ENCODE peak calls at places on chromosomes 12 and 14, in four cellular contexts. B is HCT116, T is stomach, P is lower lobe of right lung. U is an unnamed sample.

GRCh38 chr12:130480887-130481286 is 143.2 kb downstream of the PIWIL1 start:
- DNase-seq in B (no peak), T (no peak), P (no peak), U (no peak)

GRCh38 chr12:31922341-31923062 is 36.7 kb upstream of the RESF1 start:
- DNase-seq in B (peak; percentile 18), T (no peak), P (no peak), U (no peak)

GRCh38 chr12:109763201-109763841 is 49.7 kb downstream of the FAM222A start:
- DNase-seq in B (no peak), T (peak; percentile 30), P (peak; percentile 45), U (no peak)

GRCh38 chr12:50715174-50715573 is 48.7 kb upstream of the ATF1 start:
- DNase-seq in B (no peak), T (peak; percentile 59), P (no peak), U (peak; percentile 13)

GRCh38 chr14:88559852-88560251 is 3.0 kb upstream of the ZC3H14 start:
- DNase-seq in B (no peak), T (no peak), P (no peak), U (peak; percentile 50)

GRCh38 chr14:101874001-101874400 is 90.4 kb upstream of the DYNC1H1 start:
- DNase-seq in B (no peak), T (no peak), P (no peak), U (no peak)

GRCh38 chr14:22184157-22185025 is 404.6 kb downstream of the DAD1 start:
- DNase-seq in B (no peak), T (no peak), P (no peak), U (no peak)

GRCh38 chr12:49974231-49974675 is 1.5 kb downstream of the AQP6 start:
- DNase-seq in B (no peak), T (peak; percentile 69), P (peak; percentile 76), U (peak; percentile 68)

GRCh38 chr12:108299516-108299915 is 39.6 kb downstream of the CMKLR1 start:
- DNase-seq in B (no peak), T (no peak), P (no peak), U (no peak)

GRCh38 chr12:12636641-12637040 is 25.0 kb downstream of the CREBL2 start:
- DNase-seq in B (no peak), T (no peak), P (no peak), U (peak; percentile 10)

GRCh38 chr12:29562167-29562776 is 64.8 kb upstream of the OVCH1 start:
- DNase-seq in B (no peak), T (no peak), P (no peak), U (no peak)

GRCh38 chr12:131116437-131117117 is 162.9 kb downstream of the ADGRD1 start:
- DNase-seq in B (no peak), T (no peak), P (peak; percentile 28), U (peak; percentile 72)

GRCh38 chr12:85280984-85281946 is 1.2 kb downstream of the ALX1 start:
- DNase-seq in B (no peak), T (no peak), P (no peak), U (no peak)

GRCh38 chr12:49893753-49894752 is 9.6 kb downstream of the FAIM2 start:
- DNase-seq in B (peak; percentile 7), T (peak; percentile 71), P (peak; percentile 36), U (peak; percentile 53)

GRCh38 chr12:125276567-125276966 is 211.3 kb downstream of the AACS start:
- DNase-seq in B (no peak), T (no peak), P (no peak), U (no peak)

GRCh38 chr14:56243110-56243509 is 124.9 kb downstream of the PELI2 start:
- DNase-seq in B (no peak), T (no peak), P (no peak), U (no peak)

GRCh38 chr14:56241441-56241840 is 123.2 kb downstream of the PELI2 start:
- DNase-seq in B (no peak), T (no peak), P (no peak), U (no peak)

GRCh38 chr14:56235388-56235787 is 117.2 kb downstream of the PELI2 start:
- DNase-seq in B (no peak), T (no peak), P (no peak), U (no peak)

GRCh38 chr14:56237398-56237797 is 119.2 kb downstream of the PELI2 start:
- DNase-seq in B (no peak), T (no peak), P (no peak), U (no peak)
- H3K4me3 ChIP-seq in B (no peak overlapping the region), T (no peak overlapping the region), P (no peak overlapping the region), U (no peak overlapping the region)

GRCh38 chr14:61350427-61350826 is 29.0 kb downstream of the PRKCH start:
- DNase-seq in B (no peak), T (no peak), P (no peak), U (no peak)
- H3K4me1 ChIP-seq in B (peaks cover 20% of the 10 kb centered on the region), T (no peaks in the 10 kb centered on the region), P (peaks cover 51% of the 10 kb centered on the region), U (no peaks in the 10 kb centered on the region)

GRCh38 chr14:91281346-91281745 is 36.8 kb upstream of the GPR68 start:
- DNase-seq in B (no peak), T (no peak), P (no peak), U (no peak)

GRCh38 chr14:91280129-91280528 is 35.6 kb upstream of the GPR68 start:
- DNase-seq in B (no peak), T (no peak), P (no peak), U (no peak)

GRCh38 chr14:91277546-91278382 is 33.3 kb upstream of the GPR68 start:
- DNase-seq in B (no peak), T (no peak), P (peak; percentile 36), U (no peak)

GRCh38 chr14:91278383-91278715 is 33.8 kb upstream of the GPR68 start:
- DNase-seq in B (no peak), T (no peak), P (no peak), U (no peak)

DNA sequence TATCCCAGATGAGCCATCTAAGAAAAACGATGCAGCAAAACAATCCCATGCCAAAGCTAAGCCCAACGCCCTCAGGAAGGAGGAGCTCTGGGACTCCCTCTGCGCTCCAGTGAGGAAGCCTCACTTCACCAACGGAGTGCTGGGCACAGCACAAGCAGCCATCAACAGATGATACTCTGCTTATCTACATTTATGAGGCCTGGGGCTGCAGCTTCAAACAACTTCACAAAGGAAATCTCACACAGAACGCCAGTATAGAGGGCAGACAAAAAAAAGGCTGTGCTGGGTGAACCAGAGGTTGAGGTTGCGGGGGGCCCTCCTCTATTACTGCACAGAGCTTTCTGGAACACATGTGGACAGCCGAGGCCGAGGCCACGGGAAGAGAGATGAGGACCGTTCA is 34.9 kb upstream of the GPR68 start:
- DNase-seq in B (no peak), T (no peak), P (peak; percentile 18), U (no peak)
- H3K36me3 ChIP-seq in B (no peaks in the 10 kb centered on the region), T (peaks cover 47% of the 10 kb centered on the region), P (peaks cover 69% of the 10 kb centered on the region), U (no peaks in the 10 kb centered on the region)

GRCh38 chr12:9405861-9406563 is 197.8 kb upstream of the PZP start:
- DNase-seq in B (no peak), T (no peak), P (no peak), U (no peak)
- H3K4me3 ChIP-seq in B (no peak overlapping the region), T (peak overlapping the region; percentile 16), P (peak overlapping the region; percentile 43), U (no peak overlapping the region)

DNA sequence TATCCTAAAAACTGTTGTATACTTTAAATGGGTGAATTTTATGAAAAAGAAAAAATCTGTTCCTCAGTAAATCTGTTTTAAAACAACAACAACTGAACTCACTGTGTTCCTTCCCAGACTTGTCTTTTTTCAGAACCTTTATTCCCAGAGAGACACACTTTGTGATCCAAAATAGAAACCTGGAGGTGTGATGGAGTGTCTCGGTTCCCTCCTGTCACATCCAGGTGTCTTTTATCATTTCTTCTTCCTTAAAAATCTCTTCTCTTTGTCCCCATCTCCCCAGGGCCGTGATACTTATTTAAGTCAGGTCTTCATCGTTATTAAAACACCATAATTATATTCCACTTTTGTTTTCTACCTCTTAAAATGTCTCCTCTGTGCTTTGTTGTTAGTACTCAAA is 76.2 kb upstream of the EVL start:
- DNase-seq in B (no peak), T (no peak), P (no peak), U (no peak)
- H3K4me1 ChIP-seq in B (no peaks in the 10 kb centered on the region), T (peaks cover under 1% of the 10 kb centered on the region), P (peaks cover 13% of the 10 kb centered on the region), U (no peaks in the 10 kb centered on the region)

DNA sequence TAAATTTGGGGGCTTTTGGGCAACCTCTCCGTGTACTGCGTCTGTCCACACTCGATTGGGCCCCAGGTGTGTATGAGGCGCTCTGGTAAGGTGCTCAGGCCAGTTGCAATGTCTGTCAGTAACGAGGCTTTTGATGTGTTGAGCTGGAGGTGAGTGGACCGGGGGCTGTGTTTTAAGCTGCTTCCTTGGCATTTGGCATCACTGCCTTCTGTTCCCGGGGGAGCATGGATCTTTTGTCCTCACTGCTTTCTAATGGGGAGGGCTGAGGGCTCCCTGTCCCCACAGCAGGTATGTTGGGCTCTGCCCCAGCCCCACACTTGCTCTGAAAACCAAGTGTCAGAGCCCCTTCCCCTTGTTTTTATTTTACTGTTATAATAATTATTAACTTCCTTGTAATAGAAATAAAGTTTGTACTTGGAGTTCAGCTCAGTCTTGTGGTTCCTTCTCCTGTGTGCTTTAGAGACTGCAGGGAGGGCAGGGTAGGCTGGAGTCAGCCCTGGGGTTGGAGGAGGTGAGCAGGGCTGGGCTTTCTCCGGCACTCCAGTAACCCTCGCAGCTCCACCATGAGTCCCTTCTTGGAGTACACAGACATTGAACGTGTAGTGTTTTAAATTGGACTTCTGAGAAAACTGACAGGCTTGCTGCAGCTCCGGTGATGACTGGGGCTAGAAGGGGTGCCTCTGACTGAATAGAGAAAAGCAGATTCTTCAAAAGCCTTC is 28.0 kb downstream of the TRAFD1 start:
- DNase-seq in B (no peak), T (no peak), P (no peak), U (no peak)
- H3K36me3 ChIP-seq in B (peaks cover 20% of the 10 kb centered on the region), T (peaks cover 84% of the 10 kb centered on the region), P (peaks cover 72% of the 10 kb centered on the region), U (peaks cover 43% of the 10 kb centered on the region)

DNA sequence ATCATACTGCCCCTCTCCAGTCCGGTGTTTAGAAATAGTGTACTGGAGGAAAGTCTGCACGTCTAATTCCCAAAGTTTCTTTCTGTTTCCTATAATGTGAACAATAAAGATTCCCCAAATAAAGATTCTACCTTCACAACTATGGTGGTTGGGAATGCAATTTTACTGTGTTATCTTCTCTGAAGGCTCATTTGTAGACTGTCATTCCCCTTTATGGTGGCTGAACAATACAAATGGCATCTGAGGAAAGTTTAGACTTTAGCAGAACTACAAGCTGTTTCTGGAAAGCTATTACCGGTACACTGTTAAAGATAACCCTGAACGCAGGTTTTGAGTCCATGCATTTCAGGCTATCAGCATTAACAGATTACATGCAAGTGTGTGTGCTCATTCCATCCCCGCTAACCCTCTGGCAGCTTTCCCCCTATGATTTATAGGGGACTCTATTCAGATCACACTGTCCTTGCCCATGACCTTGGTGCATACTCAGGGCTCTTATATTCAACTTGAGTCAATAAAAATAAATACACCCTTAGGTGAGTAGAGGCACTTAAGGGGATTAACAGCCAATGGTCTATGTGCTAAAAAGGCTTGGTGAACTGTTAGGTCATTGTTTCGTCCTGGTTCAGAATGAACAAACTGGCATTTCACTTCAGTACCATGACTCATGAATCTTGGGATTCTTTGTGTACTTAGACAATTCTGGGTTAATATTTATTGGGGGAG is 60.7 kb upstream of the PYGL start:
- DNase-seq in B (no peak), T (no peak), P (no peak), U (no peak)
- H3K4me3 ChIP-seq in B (no peak overlapping the region), T (no peak overlapping the region), P (peak overlapping the region; percentile 11), U (no peak overlapping the region)

DNA sequence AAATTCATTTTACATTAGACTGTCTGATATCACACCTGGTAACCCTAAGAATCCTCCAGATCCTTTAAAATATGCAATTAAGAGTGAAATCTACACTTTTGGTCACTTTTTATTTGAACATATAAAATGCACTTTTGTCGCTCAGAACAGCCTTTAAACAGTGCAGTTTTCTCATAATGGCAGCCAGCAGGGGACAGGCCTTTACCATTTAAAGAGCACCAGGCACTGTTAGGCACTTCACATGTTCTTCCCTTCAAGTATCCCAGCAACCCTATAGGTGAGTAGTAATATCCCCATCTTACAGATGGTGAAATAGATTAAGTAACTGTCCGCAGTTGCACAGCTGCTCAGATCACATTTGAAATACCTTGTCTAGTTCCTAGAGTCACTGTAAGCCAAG is 11.3 kb upstream of the SAMD4A start:
- DNase-seq in B (no peak), T (no peak), P (no peak), U (no peak)
- H3K4me1 ChIP-seq in B (no peaks in the 10 kb centered on the region), T (no peaks in the 10 kb centered on the region), P (no peaks in the 10 kb centered on the region), U (no peaks in the 10 kb centered on the region)

GRCh38 chr12:46256942-46257341 is 11.9 kb downstream of the SLC38A1 start:
- DNase-seq in B (no peak), T (no peak), P (no peak), U (no peak)
- H3K36me3 ChIP-seq in B (peaks cover 24% of the 10 kb centered on the region), T (peaks cover 18% of the 10 kb centered on the region), P (peaks cover 3% of the 10 kb centered on the region), U (no peaks in the 10 kb centered on the region)

U was measured in thyroid gland.